ENCODE peak calls at places on chromosomes 13 and 19, in nine cellular contexts. N is transverse colon, I is body of pancreas, H is Peyer's patch, L is sigmoid colon, F is adrenal gland, S is heart left ventricle, G is A549, X is lower leg skin. R is an unnamed sample.

GRCh38 chr13:45492538-45492937 is 27.8 kb downstream of the COG3 start:
- DNase-seq in F (no peak), L (no peak), X (no peak), N (no peak), S (no peak), I (no peak), G (no peak), H (no peak), R (no peak)

GRCh38 chr13:87355451-87355850 is 315.7 kb upstream of the SLITRK5 start:
- DNase-seq in L (no peak), X (no peak), N (no peak), G (no peak), S (no peak), I (no peak), H (no peak), F (no peak), R (no peak)

GRCh38 chr13:49995535-49996165 is 1.2 kb upstream of the TRIM13 start:
- DNase-seq in H (peak), S (no peak), F (no peak), X (no peak), N (no peak), L (no peak), I (no peak), G (no peak), R (no peak)

GRCh38 chr19:49056101-49056901 is 1.2 kb downstream of the CGB7 start:
- DNase-seq in S (peak), F (peak), H (peak), I (peak), N (peak), L (no peak), G (peak), X (no peak), R (peak)

GRCh38 chr13:90838561-90838960 is 508.9 kb upstream of the MIR17HG start:
- DNase-seq in X (no peak), F (no peak), H (no peak), S (no peak), I (no peak), G (peak), N (no peak), L (no peak), R (no peak)

GRCh38 chr19:54477650-54478049 is 4.6 kb upstream of the CDC42EP5 start:
- DNase-seq in X (no peak), G (no peak), H (no peak), I (no peak), N (no peak), L (no peak), F (no peak), S (no peak), R (no peak)

GRCh38 chr19:1521636-1522035 is 2.2 kb upstream of the PLK5 start:
- DNase-seq in L (peak), H (no peak), S (peak), G (no peak), I (no peak), N (no peak), X (no peak), F (no peak), R (no peak)

GRCh38 chr13:80988752-80989151 is 647.8 kb upstream of the SPRY2 start:
- DNase-seq in H (no peak), F (no peak), L (no peak), N (no peak), S (no peak), I (no peak), G (no peak), X (no peak), R (no peak)

GRCh38 chr13:50594276-50594970 is 249.1 kb downstream of the DLEU7 start:
- DNase-seq in S (no peak), L (no peak), H (peak), X (no peak), N (peak), F (no peak), G (no peak), I (no peak), R (no peak)

GRCh38 chr13:114143806-114144605 is 11.6 kb upstream of the RASA3 start:
- DNase-seq in S (peak), L (peak), H (peak), G (peak), I (peak), N (peak), X (no peak), F (no peak), R (no peak)

GRCh38 chr19:16062789-16063188 is 13.5 kb upstream of the TPM4 start:
- DNase-seq in I (peak), H (peak), S (peak), X (no peak), N (peak), G (no peak), L (no peak), F (no peak), R (no peak)

GRCh38 chr13:30618186-30618937 is 642 bp downstream of the USPL1 start:
- DNase-seq in X (no peak), L (peak), H (peak), I (no peak), F (peak), G (no peak), S (no peak), N (peak), R (peak)

GRCh38 chr19:7188682-7189629 is 105.3 kb downstream of the INSR start:
- DNase-seq in F (no peak), H (no peak), N (no peak), G (no peak), L (no peak), I (no peak), S (peak), X (no peak), R (no peak)

GRCh38 chr13:97191615-97192014 is 30.5 kb upstream of the MBNL2 start:
- DNase-seq in L (no peak), H (no peak), X (no peak), I (no peak), F (no peak), S (no peak), N (no peak), G (no peak), R (no peak)

GRCh38 chr19:7533925-7534480 is 1.5 kb upstream of the PNPLA6 start:
- DNase-seq in S (peak), G (peak), X (peak), F (peak), I (peak), H (peak), N (peak), L (peak), R (peak)

GRCh38 chr13:84352946-84353345 is 470.7 kb upstream of the SLITRK1 start:
- DNase-seq in G (no peak), L (no peak), X (no peak), I (no peak), H (no peak), S (no peak), N (no peak), F (no peak), R (no peak)

GRCh38 chr19:46678110-46678732 is 17.2 kb upstream of the DACT3 start:
- DNase-seq in G (peak), L (no peak), X (no peak), H (peak), F (no peak), S (no peak), N (no peak), I (peak), R (no peak)

GRCh38 chr13:18212873-18213272 is 968.8 kb downstream of the TUBA3C start:
- DNase-seq in L (no peak), H (no peak), X (peak), N (no peak), G (peak), S (no peak), F (no peak), I (peak), R (peak)

GRCh38 chr19:21328402-21328801 is 808 bp downstream of the ZNF708 start:
- DNase-seq in H (no peak), I (no peak), S (no peak), X (no peak), G (no peak), L (no peak), N (no peak), F (no peak), R (no peak)

GRCh38 chr19:19613456-19613855 is 5.0 kb downstream of the PBX4 start:
- DNase-seq in H (no peak), G (peak), S (no peak), X (no peak), L (no peak), F (no peak), N (peak), I (no peak), R (no peak)

GRCh38 chr19:58021541-58022282 is 12.1 kb upstream of the ZSCAN1 start:
- DNase-seq in X (peak), H (peak), G (peak), F (peak), L (peak), N (peak), S (peak), I (peak), R (no peak)

GRCh38 chr13:46232281-46232680 is 20.6 kb downstream of the LRRC63 start:
- DNase-seq in L (no peak), N (no peak), H (no peak), I (no peak), F (no peak), S (no peak), X (no peak), G (no peak), R (no peak)

GRCh38 chr13:114226088-114226487 is 8.6 kb upstream of the CDC16 start:
- DNase-seq in H (no peak), S (no peak), F (no peak), G (no peak), L (no peak), I (peak), N (no peak), X (no peak), R (no peak)

GRCh38 chr13:62171697-62172096 is 756.0 kb upstream of the PCDH20 start:
- DNase-seq in S (no peak), H (no peak), G (no peak), N (no peak), X (no peak), L (no peak), I (no peak), F (no peak), R (no peak)

DNA sequence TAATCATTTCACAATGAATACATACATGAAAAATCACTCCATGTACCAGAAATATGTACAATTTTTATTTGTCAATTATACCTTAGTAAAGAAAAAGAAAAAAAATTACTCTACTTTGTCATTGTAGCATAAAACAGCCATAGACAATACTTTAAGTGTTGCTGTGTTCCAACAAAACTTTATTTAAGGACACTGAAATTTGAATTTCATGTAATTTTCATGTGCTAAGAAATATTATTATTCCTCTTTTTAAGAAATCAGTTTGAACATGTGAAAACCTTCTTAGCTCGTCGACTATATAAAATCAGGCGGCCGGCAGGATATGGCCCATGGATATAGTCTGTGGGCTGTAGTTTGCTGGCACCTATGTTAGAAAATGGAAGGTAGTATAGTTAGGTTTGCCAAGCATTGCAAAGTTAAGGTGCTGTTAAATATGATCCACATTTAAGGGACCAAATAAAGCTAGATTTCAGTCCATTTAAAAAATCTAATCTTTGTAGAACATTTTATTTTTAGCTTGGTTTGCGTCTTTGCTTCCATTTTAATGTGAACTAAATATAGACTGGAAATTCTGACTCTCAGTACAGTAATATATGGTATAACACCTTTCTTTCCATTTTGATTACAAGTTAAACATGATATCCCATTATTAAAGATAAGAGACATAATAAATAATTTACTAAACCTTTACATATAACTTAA is 6.5 kb downstream of the DGKH start:
- DNase-seq in N (no peak), F (no peak), I (no peak), G (no peak), S (no peak), L (no peak), H (no peak), X (no peak), R (no peak)
- TF ChIP-seq POLR2A in N (no peak), F (no peak), I (no peak), G (no peak), S (no peak), L (no peak), H (no peak), X (no peak), R (no peak)

DNA sequence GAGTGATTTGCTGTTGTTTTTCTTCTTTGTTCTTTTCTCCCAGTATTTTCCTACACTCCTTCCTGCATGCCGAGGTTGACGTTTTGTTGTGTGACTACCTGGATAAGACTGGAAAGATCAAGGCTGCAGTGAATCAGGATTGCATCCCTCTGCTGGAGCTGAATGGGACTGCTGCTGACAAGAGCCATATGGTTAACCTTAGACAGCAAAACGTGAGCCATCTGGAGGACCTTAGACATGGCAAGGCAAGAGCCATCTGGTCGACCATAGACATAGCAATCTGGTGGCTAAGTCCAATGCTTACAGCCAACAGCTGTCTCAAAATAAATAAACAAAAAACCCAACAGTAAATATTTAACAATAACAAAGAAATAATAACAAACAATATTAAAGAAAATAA is 42.6 kb upstream of the ZNF91 start:
- DNase-seq in G (no peak), N (no peak), X (no peak), L (no peak), H (no peak), I (no peak), F (no peak), S (no peak), R (no peak)
- TF ChIP-seq CTCF in G (no peak), N (no peak), X (no peak), L (no peak), H (peak), I (no peak), F (no peak), S (no peak), R (no peak)

GRCh38 chr13:61135583-61135982 is 280.1 kb downstream of the PCDH20 start:
- DNase-seq in I (no peak), S (no peak), N (no peak), H (no peak), L (no peak), G (no peak), F (no peak), X (no peak), R (no peak)
- TF ChIP-seq POLR2A in I (no peak), S (no peak), N (no peak), H (no peak), L (no peak), G (no peak), F (no peak), X (no peak), R (no peak)

DNA sequence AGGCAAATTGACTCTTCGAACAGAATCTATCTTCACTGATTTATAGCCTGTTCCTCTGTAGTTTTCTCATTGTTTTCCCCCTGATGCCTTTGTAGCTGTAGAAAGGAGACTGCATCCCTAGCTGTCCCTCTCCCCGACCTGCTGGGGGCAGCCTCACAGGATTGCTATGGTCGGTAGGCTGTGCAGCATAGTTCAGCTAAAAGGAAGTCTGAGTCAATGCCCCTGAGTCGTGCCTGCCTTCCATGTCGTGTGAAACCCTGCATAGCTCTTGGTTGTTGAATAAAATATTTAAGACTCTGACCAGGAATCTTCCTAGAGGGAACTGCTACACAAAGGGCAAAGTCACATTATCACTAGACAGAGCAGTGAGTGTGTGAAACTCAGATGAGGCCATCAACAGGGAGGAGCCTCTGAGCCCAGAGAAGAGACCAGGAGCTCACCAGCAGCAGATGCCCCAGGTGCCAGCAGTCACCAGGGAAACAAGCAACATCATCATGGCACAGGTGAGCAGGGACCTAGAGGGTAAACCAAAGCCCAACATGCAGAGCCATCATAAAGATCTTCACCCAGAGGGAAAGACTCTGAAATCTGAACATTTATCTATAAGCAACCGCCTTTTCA is 108.4 kb upstream of the NBEA start:
- DNase-seq in N (no peak), S (no peak), F (no peak), G (peak), I (no peak), H (no peak), L (no peak), X (no peak), R (no peak)
- TF ChIP-seq CTCF in N (no peak), S (no peak), F (no peak), G (no peak), I (no peak), H (no peak), L (no peak), X (no peak), R (no peak)

GRCh38 chr19:38912600-38913514 is 871 bp upstream of the CCER2 start:
- DNase-seq in G (no peak), H (no peak), I (no peak), X (no peak), L (no peak), N (no peak), S (no peak), F (no peak), R (no peak)
- TF ChIP-seq POLR2A in G (no peak), H (no peak), I (no peak), X (no peak), L (no peak), N (no peak), S (no peak), F (no peak), R (no peak)

GRCh38 chr19:13574933-13575332 is 68.7 kb upstream of the CACNA1A start:
- DNase-seq in I (no peak), L (no peak), S (no peak), H (no peak), G (peak), N (no peak), X (no peak), F (no peak), R (no peak)
- TF ChIP-seq CTCF in I (no peak), L (no peak), S (no peak), H (no peak), G (peak), N (no peak), X (no peak), F (no peak), R (no peak)

GRCh38 chr19:45079063-45079910 is at the start of gene GEMIN7:
- DNase-seq in I (peak), X (peak), H (peak), S (peak), G (peak), N (peak), L (peak), F (peak), R (peak)
- TF ChIP-seq POLR2A in I (peak), X (no peak), H (peak), S (peak), G (peak), N (peak), L (no peak), F (peak), R (peak)

GRCh38 chr13:75366380-75367280 is 115.3 kb downstream of the TBC1D4 start:
- DNase-seq in X (no peak), F (no peak), H (no peak), N (no peak), S (no peak), L (no peak), G (no peak), I (no peak), R (no peak)
- TF ChIP-seq CTCF in X (no peak), F (no peak), H (no peak), N (no peak), S (no peak), L (no peak), G (no peak), I (no peak), R (peak)

DNA sequence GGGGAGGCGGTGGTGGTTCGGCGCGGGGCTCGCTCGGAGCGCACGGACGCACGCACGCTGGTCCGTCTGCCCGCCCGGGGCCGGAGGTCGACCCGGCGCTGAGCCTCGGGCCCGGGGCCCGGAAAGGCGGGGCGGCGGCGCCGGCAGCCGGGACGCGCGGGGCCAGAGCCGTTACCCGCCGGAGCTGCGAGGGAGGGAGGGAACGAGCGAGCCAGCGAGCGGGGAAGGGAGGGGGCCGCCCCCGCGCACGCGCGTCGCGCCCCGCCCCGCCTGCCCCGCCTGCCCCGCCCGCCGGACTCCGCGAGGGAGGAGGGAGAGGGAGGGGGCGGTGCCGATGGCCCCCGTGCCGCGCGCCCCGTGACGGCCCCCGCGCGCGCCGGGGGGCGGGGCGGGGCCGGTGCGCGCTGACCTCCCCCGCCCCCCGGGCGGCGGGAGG is 15.0 kb downstream of the CIC start:
- DNase-seq in S (peak), H (peak), X (peak), L (peak), N (peak), F (peak), I (peak), G (peak), R (peak)
- TF ChIP-seq POLR2A in S (no peak), H (peak), X (no peak), L (no peak), N (no peak), F (peak), I (no peak), G (peak), R (peak)

R was measured in gastrocnemius medialis.